ENCODE peak calls at places on chromosomes 4 and X, in seven cellular contexts. W is endothelial cell of umbilical vein, Y is head of caudate nucleus, A is fibroblast of lung, C is RCC 7860, I is NCI-H345, Q is NCI-H1105. B is an unnamed sample.

GRCh38 chr4:70991596-70991995 is 1.9 kb upstream of the DCK start:
- DNase-seq in Y (no peak), Q (no peak), A (no peak), I (no peak), C (no peak), W (no peak), B (no peak)

GRCh38 chr4:80184791-80185756 is 12.2 kb upstream of the PRDM8 start:
- DNase-seq in Q (no peak), I (no peak), W (no peak), C (no peak), Y (no peak), A (peak), B (no peak)

GRCh38 chr4:20592666-20593065 is 107.6 kb upstream of the PACRGL start:
- DNase-seq in Q (no peak), I (no peak), Y (no peak), A (peak), C (no peak), W (no peak), B (no peak)

GRCh38 chr4:8870647-8871416 is 807 bp downstream of the HMX1 start:
- DNase-seq in A (no peak), I (no peak), C (no peak), W (no peak), Y (no peak), Q (no peak), B (no peak)

GRCh38 chrX:100748133-100748532 is 16.2 kb upstream of the SYTL4 start:
- DNase-seq in C (peak), I (no peak), Q (no peak), A (no peak), W (peak), Y (no peak), B (no peak)

GRCh38 chr4:140901736-140902336 is 145.7 kb upstream of the TBC1D9 start:
- DNase-seq in I (no peak), A (no peak), W (no peak), Y (no peak), C (no peak), Q (no peak), B (no peak)

GRCh38 chr4:94525993-94526740 is 74.4 kb downstream of the PDLIM5 start:
- DNase-seq in I (no peak), W (peak), Q (no peak), A (peak), Y (no peak), C (no peak), B (no peak)

GRCh38 chr4:165953181-165953580 is 80.1 kb downstream of the TLL1 start:
- DNase-seq in A (no peak), W (no peak), C (no peak), I (no peak), Q (no peak), Y (no peak), B (no peak)

GRCh38 chr4:126955292-126956191 is 677.2 kb upstream of the INTU start:
- DNase-seq in Y (no peak), Q (no peak), C (no peak), A (no peak), I (no peak), W (no peak), B (no peak)

GRCh38 chr4:148315049-148315448 is 127.2 kb downstream of the NR3C2 start:
- DNase-seq in C (peak), W (no peak), Y (no peak), Q (no peak), I (no peak), A (peak), B (no peak)

GRCh38 chrX:56800801-56801200 is 71.8 kb downstream of the NBDY start:
- DNase-seq in Q (no peak), Y (no peak), A (no peak), I (no peak), C (no peak), W (no peak), B (no peak)

GRCh38 chrX:118181030-118181429 is 64.4 kb upstream of the KLHL13 start:
- DNase-seq in Y (no peak), I (no peak), C (peak), W (peak), A (peak), Q (no peak), B (no peak)

GRCh38 chr4:156948738-156949137 is 22.9 kb downstream of the PDGFC start:
- DNase-seq in C (peak), Q (no peak), I (no peak), A (no peak), W (peak), Y (no peak), B (no peak)